ENCODE peak calls at places on chromosomes 6 and 20, in ten cellular contexts. H is Panc1, J is cardiac muscle cell, S is ovary, V is right cardiac atrium, W is OCI-LY7, A is Peyer's patch, T is SJSA1, Z is sigmoid colon, B is fibroblast of lung. X is an unnamed sample. For H3K4me1, the result is how much of the 10 kb centered on the place peaks cover.

GRCh38 chr6:17816921-17817611 is 110.3 kb upstream of the NUP153 start:
- DNase-seq in H (no peak), J (peak), S (no peak), V (no peak), W (no peak), A (no peak), T (no peak), Z (no peak), B (peak), X (no peak)

GRCh38 chr20:1423625-1424106 is 30.8 kb upstream of the FKBP1A start:
- DNase-seq in H (no peak), J (peak), S (no peak), V (peak), W (peak), A (peak), T (peak), Z (no peak), B (peak), X (peak)

GRCh38 chr6:1498491-1499113 is 109.2 kb downstream of the FOXF2 start:
- DNase-seq in H (no peak), J (no peak), S (peak), V (no peak), W (no peak), A (no peak), T (no peak), Z (no peak), B (no peak), X (no peak)

GRCh38 chr20:49563015-49563980 is 4.6 kb downstream of the PTGIS start:
- DNase-seq in H (no peak), J (no peak), S (peak), V (no peak), W (no peak), A (no peak), T (no peak), Z (peak), B (no peak), X (no peak)

GRCh38 chr6:111971866-111972532 is 81.9 kb upstream of the CCN6 start:
- DNase-seq in H (no peak), J (no peak), S (no peak), V (no peak), W (no peak), A (no peak), T (no peak), Z (no peak), B (peak), X (no peak)

GRCh38 chr6:113392551-113393055 is 464.5 kb upstream of the MARCKS start:
- DNase-seq in H (no peak), J (no peak), S (no peak), V (no peak), W (no peak), A (no peak), T (no peak), Z (no peak), B (no peak), X (no peak)

GRCh38 chr20:38840053-38840893 is 34.8 kb downstream of the PPP1R16B start:
- DNase-seq in H (no peak), J (peak), S (no peak), V (no peak), W (no peak), A (no peak), T (no peak), Z (no peak), B (no peak), X (no peak)

GRCh38 chr20:4961746-4962145 is 39.6 kb downstream of the SLC23A2 start:
- DNase-seq in H (no peak), J (peak), S (no peak), V (no peak), W (no peak), A (no peak), T (no peak), Z (no peak), B (peak), X (no peak)

GRCh38 chr6:29294499-29294914 is 7.0 kb upstream of the OR14J1 start:
- DNase-seq in H (no peak), J (no peak), S (no peak), V (no peak), W (no peak), A (no peak), T (no peak), Z (no peak), B (no peak), X (no peak)

GRCh38 chr6:83431545-83432165 is 804 bp upstream of the ME1 start:
- DNase-seq in H (no peak), J (no peak), S (no peak), V (peak), W (no peak), A (peak), T (no peak), Z (no peak), B (no peak), X (no peak)

GRCh38 chr20:25100914-25101313 is 19.0 kb upstream of the VSX1 start:
- DNase-seq in H (no peak), J (peak), S (no peak), V (no peak), W (no peak), A (no peak), T (no peak), Z (no peak), B (no peak), X (peak)

GRCh38 chr20:61538481-61539265 is 286.6 kb downstream of the CDH4 start:
- DNase-seq in H (no peak), J (no peak), S (no peak), V (no peak), W (no peak), A (no peak), T (no peak), Z (no peak), B (no peak), X (no peak)

GRCh38 chr6:4405609-4406212 is 270.3 kb upstream of the ECI2 start:
- DNase-seq in H (no peak), J (no peak), S (no peak), V (no peak), W (no peak), A (no peak), T (peak), Z (no peak), B (no peak), X (no peak)

GRCh38 chr6:39430968-39431523 is 108.5 kb upstream of the KCNK16 start:
- DNase-seq in H (no peak), J (peak), S (peak), V (peak), W (no peak), A (peak), T (peak), Z (peak), B (peak), X (peak)

GRCh38 chr20:49983848-49984408 is 1.1 kb downstream of the SNAI1 start:
- DNase-seq in H (no peak), J (peak), S (peak), V (peak), W (no peak), A (no peak), T (no peak), Z (peak), B (peak), X (no peak)

GRCh38 chr6:34130870-34131269 is 15.0 kb downstream of the GRM4 start:
- DNase-seq in H (no peak), J (no peak), S (no peak), V (no peak), W (no peak), A (no peak), T (no peak), Z (no peak), B (no peak), X (no peak)

GRCh38 chr6:40148882-40149573 is 214.8 kb upstream of the MOCS1 start:
- DNase-seq in H (no peak), J (no peak), S (no peak), V (no peak), W (peak), A (no peak), T (no peak), Z (no peak), B (no peak), X (no peak)

GRCh38 chr6:26300043-26300331 is 65.0 kb upstream of the BTN3A2 start:
- DNase-seq in H (no peak), J (no peak), S (no peak), V (no peak), W (no peak), A (no peak), T (no peak), Z (no peak), B (no peak), X (no peak)

GRCh38 chr6:70108230-70108629 is 194.7 kb downstream of the COL9A1 start:
- DNase-seq in H (peak), J (peak), S (no peak), V (no peak), W (peak), A (no peak), T (no peak), Z (no peak), B (peak), X (no peak)

GRCh38 chr6:147194652-147195403 is 9.4 kb upstream of the STXBP5 start:
- DNase-seq in H (no peak), J (no peak), S (no peak), V (no peak), W (no peak), A (no peak), T (no peak), Z (no peak), B (peak), X (no peak)

GRCh38 chr6:104414723-104415122 is 445.0 kb downstream of the HACE1 start:
- DNase-seq in H (no peak), J (no peak), S (no peak), V (no peak), W (no peak), A (no peak), T (no peak), Z (no peak), B (no peak), X (no peak)

GRCh38 chr6:136952714-136953260 is 30.7 kb downstream of the SLC35D3 start:
- DNase-seq in H (no peak), J (no peak), S (no peak), V (no peak), W (no peak), A (no peak), T (no peak), Z (no peak), B (peak), X (no peak)

GRCh38 chr20:13302647-13303425 is 81.8 kb downstream of the ISM1 start:
- DNase-seq in H (no peak), J (peak), S (no peak), V (peak), W (peak), A (no peak), T (no peak), Z (no peak), B (no peak), X (no peak)

GRCh38 chr6:170243386-170243785 is 47.5 kb downstream of the DLL1 start:
- DNase-seq in H (no peak), J (no peak), S (no peak), V (no peak), W (no peak), A (no peak), T (no peak), Z (peak), B (no peak), X (no peak)

GRCh38 chr6:23735151-23735550 is 390.9 kb upstream of the NRSN1 start:
- DNase-seq in H (no peak), J (no peak), S (no peak), V (no peak), W (no peak), A (no peak), T (no peak), Z (no peak), B (no peak), X (no peak)

GRCh38 chr6:118319890-118320289 is 228.2 kb upstream of the PLN start:
- DNase-seq in H (no peak), J (no peak), S (no peak), V (no peak), W (no peak), A (no peak), T (no peak), Z (no peak), B (no peak), X (no peak)

GRCh38 chr6:34940030-34940434 is 51.0 kb downstream of the ANKS1A start:
- DNase-seq in H (no peak), J (no peak), S (no peak), V (no peak), W (no peak), A (no peak), T (no peak), Z (no peak), B (peak), X (no peak)

GRCh38 chr20:58544301-58544700 is 29.1 kb upstream of the APCDD1L start:
- DNase-seq in H (no peak), J (no peak), S (no peak), V (no peak), W (no peak), A (no peak), T (peak), Z (peak), B (no peak), X (no peak)

GRCh38 chr6:169529931-169530761 is 171.7 kb downstream of the WDR27 start:
- DNase-seq in H (no peak), J (peak), S (no peak), V (peak), W (no peak), A (no peak), T (no peak), Z (peak), B (peak), X (peak)

GRCh38 chr6:155366325-155366724 is 52.0 kb upstream of the TFB1M start:
- DNase-seq in H (no peak), J (no peak), S (no peak), V (no peak), W (no peak), A (no peak), T (no peak), Z (no peak), B (no peak), X (no peak)

GRCh38 chr6:36852481-36853147 is 13.4 kb upstream of the CPNE5 start:
- DNase-seq in H (no peak), J (peak), S (no peak), V (peak), W (no peak), A (no peak), T (no peak), Z (no peak), B (peak), X (no peak)

GRCh38 chr6:125793863-125794262 is 3.1 kb downstream of the NCOA7 start:
- DNase-seq in H (no peak), J (no peak), S (no peak), V (no peak), W (no peak), A (no peak), T (no peak), Z (no peak), B (no peak), X (no peak)

GRCh38 chr6:139577991-139578604 is 203.7 kb upstream of the CITED2 start:
- DNase-seq in H (no peak), J (peak), S (no peak), V (no peak), W (no peak), A (no peak), T (peak), Z (no peak), B (peak), X (peak)

DNA sequence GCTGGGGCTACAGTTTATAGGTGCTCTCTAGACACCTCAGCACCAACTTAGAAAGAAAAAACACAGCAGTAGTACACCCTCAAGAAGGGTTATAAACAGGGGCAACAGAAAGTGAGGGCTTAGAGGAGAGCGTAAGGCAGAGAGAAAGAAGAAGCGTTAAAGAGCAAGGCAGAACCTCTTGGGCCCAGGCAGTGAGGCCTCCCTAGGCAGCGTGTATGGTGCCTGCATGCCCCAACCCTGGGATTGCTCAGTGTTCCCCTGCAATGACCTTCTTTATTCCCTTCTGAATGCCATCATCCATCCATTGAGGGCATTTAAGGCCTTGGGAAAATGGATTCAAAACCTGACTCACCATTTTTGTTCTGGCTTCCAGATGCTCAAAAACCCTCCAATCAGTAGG is 130.0 kb upstream of the ARG1 start:
- DNase-seq in H (no peak), J (no peak), S (no peak), V (no peak), W (no peak), A (no peak), T (no peak), Z (no peak), B (no peak), X (no peak)
- H3K27ac ChIP-seq in H (no peak), J (no peak), S (no peak), V (no peak), W (no peak), A (no peak), T (no peak), Z (no peak), B (no peak), X (no peak)

GRCh38 chr6:129705212-129705611 is 4.8 kb downstream of the ARHGAP18 start:
- DNase-seq in H (no peak), J (no peak), S (no peak), V (no peak), W (no peak), A (no peak), T (no peak), Z (no peak), B (no peak), X (no peak)

GRCh38 chr6:129708496-129709216 is 1.3 kb downstream of the ARHGAP18 start:
- DNase-seq in H (no peak), J (no peak), S (no peak), V (no peak), W (no peak), A (no peak), T (no peak), Z (no peak), B (no peak), X (no peak)

GRCh38 chr6:129704708-129705107 is 5.3 kb downstream of the ARHGAP18 start:
- DNase-seq in H (no peak), J (no peak), S (no peak), V (no peak), W (no peak), A (no peak), T (no peak), Z (no peak), B (no peak), X (no peak)

GRCh38 chr6:129707882-129708495 is 2.0 kb downstream of the ARHGAP18 start:
- DNase-seq in H (no peak), J (no peak), S (no peak), V (no peak), W (no peak), A (no peak), T (no peak), Z (no peak), B (no peak), X (no peak)

GRCh38 chr6:129707028-129707427 is 2.9 kb downstream of the ARHGAP18 start:
- DNase-seq in H (no peak), J (no peak), S (no peak), V (no peak), W (no peak), A (no peak), T (no peak), Z (no peak), B (no peak), X (no peak)
- H3K4me1 ChIP-seq in H (under half), J (under half), S (under half), V (under half), W (under half), A (under half), T (under half), Z (under half), B (under half), X (under half)

DNA sequence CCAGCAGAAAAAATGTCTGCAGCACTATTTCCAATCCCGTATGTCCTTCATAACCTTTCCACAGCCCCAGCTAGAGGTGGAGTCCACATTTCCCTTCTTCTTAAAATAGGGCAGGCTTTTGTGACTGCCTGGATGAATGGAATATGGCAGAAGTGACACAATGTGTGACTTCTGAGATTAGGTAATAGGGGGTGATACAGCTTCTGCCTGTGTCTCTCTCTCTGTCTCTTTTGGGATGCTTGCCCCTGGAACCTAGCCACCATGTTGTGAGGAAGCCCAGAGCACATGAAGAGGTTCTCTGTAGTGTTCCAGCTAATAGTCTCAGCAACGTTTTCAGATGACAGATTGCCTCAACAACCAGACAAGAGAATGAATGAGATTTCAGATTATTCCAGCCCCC is 51.4 kb downstream of the CLIC5 start:
- DNase-seq in H (no peak), J (no peak), S (no peak), V (no peak), W (no peak), A (no peak), T (no peak), Z (no peak), B (no peak), X (no peak)
- H3K27ac ChIP-seq in H (no peak), J (no peak), S (no peak), V (peak), W (no peak), A (no peak), T (peak), Z (no peak), B (no peak), X (no peak)

DNA sequence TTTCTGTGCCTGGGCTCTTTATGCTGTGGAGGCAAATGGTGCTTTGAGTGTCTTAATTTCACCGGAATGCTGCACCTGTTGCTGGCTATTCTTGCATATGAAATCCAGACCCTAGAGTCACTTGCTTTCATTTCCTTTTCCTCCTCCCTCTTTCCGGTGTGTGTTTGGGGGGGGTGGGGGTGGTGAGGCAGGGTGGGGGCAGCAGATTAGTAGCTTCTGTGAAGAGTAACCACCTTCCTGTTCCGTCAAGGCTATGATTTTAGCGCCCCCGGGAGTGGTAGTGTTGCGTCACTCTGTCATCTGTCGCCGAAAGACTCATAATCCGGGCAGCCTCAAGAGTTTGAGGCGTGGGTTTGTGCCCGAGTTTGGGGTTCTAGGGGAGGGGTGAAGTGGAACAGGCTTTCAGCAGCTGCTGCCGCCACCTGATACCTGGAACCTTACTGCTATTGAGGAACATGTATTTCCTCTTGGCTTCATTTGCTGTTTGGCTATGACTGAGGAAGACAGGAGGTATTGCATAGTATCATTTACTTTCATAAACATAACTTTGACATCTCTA is 49.1 kb downstream of the UTRN start:
- DNase-seq in H (no peak), J (no peak), S (no peak), V (no peak), W (peak), A (no peak), T (no peak), Z (no peak), B (no peak), X (no peak)
- H3K4me1 ChIP-seq in H (under half), J (under half), S (under half), V (under half), W (under half), A (under half), T (under half), Z (under half), B (under half), X (under half)

X was measured in prostate gland.